ENCODE peak calls at places on chromosomes 7 and 10, in seven cellular contexts. J is HepG2, N is SK-N-SH, W is GM12878, X is HCT116, G is H1, Z is K562. T is an unnamed sample. For H3K4me1, the result is how much of the 10 kb centered on the place peaks cover.

GRCh38 chr10:5553400-5554170 is 28.8 kb downstream of the CALML3 start:
- DNase-seq in W (no peak), X (no peak), N (no peak), J (no peak), Z (no peak), G (no peak), T (no peak)

GRCh38 chr7:142408794-142409193 is 150.9 kb upstream of the PRSS58 start:
- DNase-seq in N (no peak), G (no peak), W (no peak), X (no peak), J (no peak), Z (no peak), T (no peak)

GRCh38 chr7:73437699-73438416 is 4.3 kb downstream of the FZD9 start:
- DNase-seq in Z (no peak), X (no peak), J (no peak), W (no peak), N (peak), G (peak), T (no peak)

GRCh38 chr10:22369433-22370072 is 24.3 kb downstream of the SPAG6 start:
- DNase-seq in G (no peak), Z (peak), W (no peak), J (no peak), N (no peak), X (peak), T (peak)

GRCh38 chr10:59335497-59335896 is 26.9 kb downstream of the FAM13C start:
- DNase-seq in J (no peak), Z (no peak), X (no peak), N (no peak), W (no peak), G (no peak), T (no peak)

GRCh38 chr10:22643116-22643515 is 71.3 kb downstream of the PIP4K2A start:
- DNase-seq in X (no peak), G (no peak), Z (no peak), W (no peak), N (no peak), J (no peak), T (no peak)

GRCh38 chr7:45663965-45664623 is 89.9 kb downstream of the ADCY1 start:
- DNase-seq in Z (no peak), G (peak), J (no peak), N (no peak), W (no peak), X (no peak), T (no peak)

GRCh38 chr7:4738711-4739527 is 36.5 kb upstream of the AP5Z1 start:
- DNase-seq in X (peak), J (peak), N (peak), Z (peak), W (no peak), G (peak), T (peak)

GRCh38 chr7:28800150-28800549 is 158.0 kb downstream of the TRIL start:
- DNase-seq in N (no peak), J (no peak), G (no peak), X (no peak), W (no peak), Z (no peak), T (no peak)

GRCh38 chr7:107951172-107951787 is 51.7 kb downstream of the LAMB1 start:
- DNase-seq in X (no peak), J (no peak), G (no peak), W (no peak), N (no peak), Z (no peak), T (no peak)

GRCh38 chr10:77116904-77117303 is 520.7 kb downstream of the KCNMA1 start:
- DNase-seq in X (no peak), Z (no peak), J (no peak), W (no peak), N (no peak), G (no peak), T (no peak)

GRCh38 chr7:132090444-132090843 is 485.8 kb downstream of the PLXNA4 start:
- DNase-seq in W (no peak), G (no peak), N (no peak), X (no peak), Z (no peak), J (no peak), T (no peak)

GRCh38 chr7:150327308-150327707 is 4.0 kb upstream of the ACTR3C start:
- DNase-seq in W (no peak), N (no peak), J (no peak), Z (no peak), G (no peak), X (no peak), T (no peak)

GRCh38 chr10:91864744-91865143 is 44.5 kb downstream of the FGFBP3 start:
- DNase-seq in N (no peak), W (no peak), G (no peak), X (no peak), Z (no peak), J (no peak), T (no peak)

GRCh38 chr7:117230276-117231046 is 92.4 kb downstream of the WNT2 start:
- DNase-seq in N (no peak), J (no peak), Z (no peak), W (peak), X (no peak), G (no peak), T (no peak)

GRCh38 chr10:102175415-102175814 is 23.2 kb downstream of the NOLC1 start:
- DNase-seq in G (no peak), X (no peak), N (no peak), Z (no peak), W (no peak), J (no peak), T (no peak)

GRCh38 chr7:129258649-129259389 is 34.0 kb downstream of the AHCYL2 start:
- DNase-seq in J (no peak), G (no peak), W (no peak), X (no peak), N (no peak), Z (no peak), T (no peak)

GRCh38 chr7:84589012-84589411 is 394.4 kb upstream of the SEMA3A start:
- DNase-seq in N (no peak), W (no peak), Z (no peak), X (no peak), G (no peak), J (no peak), T (no peak)

GRCh38 chr10:124084693-124085092 is 8.7 kb downstream of the CHST15 start:
- DNase-seq in G (no peak), J (no peak), Z (no peak), X (no peak), W (no peak), N (no peak), T (no peak)

GRCh38 chr7:103637080-103637479 is 191.1 kb upstream of the SLC26A5 start:
- DNase-seq in W (no peak), N (no peak), X (no peak), G (no peak), J (no peak), Z (no peak), T (no peak)
- TF ChIP-seq POLR2AphosphoS5 in W (no peak), N (no peak), X (no peak), G (no peak), J (no peak), Z (no peak), T (no peak)

DNA sequence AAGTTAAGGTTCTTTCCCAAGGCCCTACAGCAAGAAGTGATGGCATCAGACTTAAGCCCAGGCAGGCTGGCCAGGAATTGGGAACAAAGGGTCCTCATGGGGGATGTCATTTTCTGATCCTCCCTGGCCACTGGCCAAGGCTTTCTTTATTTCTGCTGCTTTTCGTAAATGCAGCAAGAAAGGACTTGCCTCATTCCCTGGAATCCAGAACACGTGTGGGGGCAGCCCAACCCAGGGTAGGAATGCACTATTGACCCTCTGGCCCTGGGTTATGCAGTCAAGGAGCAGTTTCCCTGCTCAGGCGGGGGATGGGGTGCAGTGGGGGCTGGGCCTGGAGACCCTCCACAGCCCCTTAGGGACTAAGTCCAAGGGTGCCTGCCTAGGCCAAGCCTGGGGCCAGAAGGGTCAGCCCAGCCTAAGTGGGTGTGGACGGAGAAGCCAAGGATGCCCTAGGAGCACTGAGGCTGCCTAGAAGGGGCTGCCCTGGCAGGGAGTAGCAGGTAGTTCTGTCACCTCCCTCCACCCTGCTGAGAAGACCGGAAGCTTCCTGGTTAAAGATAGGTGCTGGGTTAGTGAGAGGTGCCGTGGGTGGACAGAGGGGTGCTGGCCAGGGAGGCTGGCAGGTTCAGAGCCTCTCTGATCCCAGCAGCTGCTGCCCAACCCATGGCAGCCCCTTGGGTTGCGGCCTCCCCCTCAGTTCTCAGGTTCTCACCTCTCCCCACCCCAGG is 179.2 kb downstream of the SH3PXD2A start:
- DNase-seq in J (no peak), N (no peak), X (no peak), Z (no peak), G (no peak), W (no peak), T (no peak)
- H3K4me1 ChIP-seq in J (under half), N (under half), X (under half), Z (under half), G (under half), W (under half), T (under half)

GRCh38 chr7:134660242-134660785 is 13.7 kb downstream of the BPGM start:
- DNase-seq in J (no peak), X (no peak), N (no peak), Z (peak), W (no peak), G (no peak), T (no peak)
- TF ChIP-seq SIN3A in J (no peak), X (no peak), N (no peak), Z (no peak), W (no peak), G (no peak), T (no peak)

DNA sequence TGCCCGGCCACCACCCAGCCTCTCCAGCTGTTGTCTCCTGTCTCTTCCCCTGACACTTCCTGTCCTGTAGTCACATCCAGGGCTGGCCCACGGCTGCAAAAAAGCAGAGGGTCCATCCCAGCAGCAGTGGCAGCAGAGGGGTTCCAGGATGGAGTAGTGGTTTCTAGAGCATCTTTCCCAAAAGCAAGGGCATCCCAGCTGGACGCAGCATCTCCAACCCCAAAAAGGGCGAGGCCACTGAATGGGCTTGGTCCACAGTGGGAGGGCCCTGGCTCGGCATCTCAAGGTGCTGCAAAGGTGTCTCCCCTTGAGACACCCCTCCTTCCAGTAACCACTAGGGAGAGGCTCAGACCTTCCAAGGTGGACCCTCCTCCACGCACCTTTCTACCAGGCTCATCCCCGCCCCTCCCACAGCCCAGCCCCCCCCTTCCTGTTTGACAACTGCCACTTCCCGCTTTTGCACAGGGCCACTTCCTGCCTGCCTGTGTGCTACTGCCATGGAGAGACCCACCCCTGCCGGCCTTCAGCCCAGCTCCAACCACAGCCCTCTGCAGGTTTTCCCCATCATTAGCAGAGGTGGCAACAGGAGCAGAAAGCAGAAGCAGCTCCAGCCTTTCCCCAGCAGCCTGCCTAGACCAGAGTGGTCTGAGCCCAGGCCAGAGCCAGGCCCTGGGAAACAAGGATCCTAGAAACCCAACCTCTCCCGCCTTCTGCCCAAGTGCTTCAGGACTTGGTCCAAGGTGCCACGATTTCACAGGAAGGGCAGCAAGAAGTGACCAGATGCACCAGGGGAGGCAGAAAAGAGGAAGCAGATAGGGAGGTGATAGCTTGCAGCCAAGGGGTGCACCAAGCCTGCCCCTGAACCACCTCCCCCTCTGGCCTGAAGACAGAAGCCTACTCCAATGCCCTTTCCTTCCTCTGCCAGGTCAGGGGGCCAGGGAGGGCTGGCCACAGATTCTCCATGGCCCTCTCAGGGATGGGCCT is 8.6 kb downstream of the CAMK2G start:
- DNase-seq in N (no peak), Z (no peak), W (no peak), X (no peak), G (no peak), J (no peak), T (no peak)
- TF ChIP-seq POLR2AphosphoS5 in N (no peak), Z (no peak), W (peak), X (no peak), G (no peak), J (no peak), T (no peak)

GRCh38 chr7:30681262-30682130 is 760 bp downstream of the CRHR2 start:
- DNase-seq in W (no peak), Z (no peak), G (peak), X (no peak), N (peak), J (no peak), T (no peak)

GRCh38 chr7:30684351-30684750 is 2.1 kb upstream of the CRHR2 start:
- DNase-seq in J (no peak), W (no peak), N (no peak), G (no peak), X (no peak), Z (no peak), T (no peak)

GRCh38 chr7:30683839-30684238 is 1.6 kb upstream of the CRHR2 start:
- DNase-seq in N (no peak), X (no peak), W (no peak), G (no peak), Z (no peak), J (no peak), T (no peak)

GRCh38 chr7:30682131-30683083 is at the start of gene CRHR2:
- DNase-seq in N (peak), Z (peak), J (no peak), G (peak), X (no peak), W (no peak), T (no peak)

DNA sequence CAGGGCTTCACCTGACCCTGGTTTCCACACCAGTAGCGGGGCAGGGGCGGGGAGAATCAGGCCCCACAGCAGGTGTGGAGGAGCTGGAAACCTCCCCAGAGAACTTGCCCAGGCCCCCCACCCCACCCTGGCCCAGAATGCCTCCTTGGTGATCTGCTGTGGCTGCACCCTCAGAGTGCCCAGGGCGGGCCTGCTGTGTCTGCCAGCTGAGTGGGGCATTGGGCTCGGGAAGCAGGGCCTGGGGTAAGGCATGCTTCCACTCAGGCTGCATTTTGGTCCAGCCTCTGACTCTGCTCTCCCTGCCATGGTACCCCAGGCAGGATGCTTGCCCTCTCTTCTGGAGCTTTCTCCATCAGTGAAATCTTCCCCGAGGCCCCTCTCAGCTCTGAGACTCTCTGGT is 1.1 kb upstream of the CRHR2 start:
- DNase-seq in W (no peak), G (no peak), X (no peak), Z (no peak), N (no peak), J (no peak), T (no peak)
- H3K4me1 ChIP-seq in W (under half), G (under half), X (under half), Z (under half), N (under half), J (under half), T (under half)

GRCh38 chr10:120543291-120543690 is 86.3 kb downstream of the PLPP4 start:
- DNase-seq in J (no peak), W (no peak), X (no peak), N (no peak), Z (no peak), G (no peak), T (no peak)
- TF ChIP-seq SIN3A in J (no peak), W (no peak), X (no peak), N (no peak), Z (no peak), G (no peak), T (no peak)

DNA sequence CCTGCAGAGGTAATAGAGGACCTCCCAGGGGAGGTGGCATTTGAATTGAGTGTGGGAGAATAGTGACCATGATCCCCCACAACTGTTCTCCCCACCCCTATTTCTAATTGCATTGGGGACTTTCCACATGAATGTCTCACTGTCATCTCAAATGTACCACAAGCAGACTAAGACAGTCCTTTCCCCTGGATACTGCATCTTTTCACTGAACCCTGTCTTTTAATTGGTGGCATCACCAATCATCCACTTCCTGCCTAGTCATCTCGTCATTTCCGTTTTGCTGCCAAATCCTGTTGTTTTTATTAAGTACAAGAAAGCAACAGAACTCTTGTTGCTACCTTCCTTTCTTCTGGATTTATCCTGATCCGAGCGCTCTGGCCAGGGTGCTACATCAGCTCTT is 120.3 kb downstream of the NRP1 start:
- DNase-seq in J (no peak), X (no peak), G (no peak), Z (no peak), W (no peak), N (no peak), T (no peak)
- TF ChIP-seq POLR2AphosphoS5 in J (no peak), X (no peak), G (no peak), Z (no peak), W (no peak), N (no peak), T (no peak)

DNA sequence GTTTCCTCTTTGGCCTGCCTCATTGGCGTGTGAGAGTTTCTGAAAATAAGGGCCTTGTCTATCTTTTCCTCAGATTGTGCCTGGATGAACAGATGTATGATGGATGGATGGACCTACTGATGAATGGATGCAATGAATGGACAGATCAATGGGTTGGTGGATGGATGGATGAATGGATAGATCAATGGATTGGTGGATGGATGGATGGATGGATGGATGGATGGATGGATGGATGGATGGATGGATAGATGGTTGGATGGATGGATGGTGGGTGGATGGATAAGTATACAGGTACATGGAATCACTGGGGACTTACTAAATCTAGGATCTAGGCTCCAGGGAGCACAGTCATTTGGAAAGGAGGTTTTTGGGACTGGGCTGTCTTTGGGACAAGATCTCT is 331.9 kb downstream of the GRID1 start:
- DNase-seq in Z (no peak), N (no peak), G (no peak), W (no peak), J (no peak), X (no peak), T (no peak)
- H3K4me1 ChIP-seq in Z (under half), N (under half), G (under half), W (under half), J (under half), X (under half), T (under half)

GRCh38 chr10:114646426-114646825 is 11.6 kb downstream of the ABLIM1 start:
- DNase-seq in W (no peak), G (no peak), J (no peak), X (no peak), N (no peak), Z (no peak), T (no peak)

GRCh38 chr10:114649217-114649906 is 8.7 kb downstream of the ABLIM1 start:
- DNase-seq in Z (no peak), X (no peak), N (no peak), W (no peak), G (no peak), J (no peak), T (no peak)

GRCh38 chr10:114650266-114650665 is 7.8 kb downstream of the ABLIM1 start:
- DNase-seq in W (no peak), J (no peak), X (no peak), N (no peak), Z (no peak), G (no peak), T (no peak)

GRCh38 chr10:114647545-114648138 is 10.4 kb downstream of the ABLIM1 start:
- DNase-seq in Z (no peak), G (no peak), W (no peak), X (no peak), N (no peak), J (no peak), T (no peak)

DNA sequence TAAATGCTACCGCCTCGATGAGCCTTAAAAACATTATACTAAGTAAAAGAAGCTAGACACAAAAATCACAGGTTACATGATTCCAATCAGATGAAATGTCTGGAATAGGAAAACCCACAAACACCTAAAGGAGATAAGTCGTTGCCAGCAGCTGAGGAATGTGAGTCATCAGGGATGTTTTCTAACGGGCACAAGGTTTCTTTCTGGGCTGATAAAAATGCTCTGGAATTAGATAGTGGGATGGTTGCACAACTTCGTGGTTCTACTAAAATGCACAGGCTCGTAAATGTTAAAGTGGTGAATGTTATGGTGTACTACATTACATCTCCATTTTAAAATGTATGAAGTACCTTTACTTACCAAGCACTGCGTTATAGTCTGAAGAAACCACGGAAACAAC is 9.7 kb downstream of the ABLIM1 start:
- DNase-seq in G (no peak), X (no peak), J (peak), W (no peak), Z (no peak), N (no peak), T (no peak)
- TF ChIP-seq SIN3A in G (no peak), X (no peak), J (no peak), W (no peak), Z (no peak), N (no peak), T (no peak)